ENCODE peak calls at places on chromosomes 11 and 22, in four cellular contexts. U, G, L and P are unnamed samples.

GRCh38 chr11:36051235-36052072 is 107.6 kb downstream of the LDLRAD3 start:
- DNase-seq in U (no peak), G (no peak), L (no peak), P (no peak)

GRCh38 chr11:2760196-2760871 is 60.5 kb upstream of the KCNQ1OT1 start:
- DNase-seq in L (no peak), G (no peak), U (no peak), P (peak)

GRCh38 chr11:114304969-114305368 is 8.8 kb downstream of the NNMT start:
- DNase-seq in G (no peak), U (no peak), L (no peak), P (no peak)

GRCh38 chr22:19419464-19420178 is 11.9 kb downstream of the HIRA start:
- DNase-seq in U (no peak), G (peak), L (no peak), P (no peak)

GRCh38 chr11:35470616-35471015 is 51.3 kb upstream of the SLC1A2 start:
- DNase-seq in G (no peak), U (no peak), L (no peak), P (no peak)

GRCh38 chr22:46580940-46581579 is 39.1 kb upstream of the GRAMD4 start:
- DNase-seq in U (no peak), G (no peak), L (no peak), P (no peak)

GRCh38 chr22:48357196-48357595 is 1470.5 kb downstream of the BRD1 start:
- DNase-seq in G (no peak), L (no peak), U (no peak), P (peak)

GRCh38 chr11:116840224-116840745 is 2.9 kb upstream of the APOA1 start:
- DNase-seq in G (peak), U (no peak), L (no peak), P (no peak)

GRCh38 chr11:121670792-121671275 is 218.1 kb upstream of the SORL1-AS1 start:
- DNase-seq in U (peak), L (no peak), G (no peak), P (no peak)

GRCh38 chr22:37301144-37301820 is 19.0 kb downstream of the CYTH4 start:
- DNase-seq in U (no peak), G (no peak), L (no peak), P (no peak)

GRCh38 chr22:23836281-23836680 is 2.5 kb downstream of the DERL3 start:
- DNase-seq in U (peak), L (no peak), G (no peak), P (no peak)

GRCh38 chr11:35619030-35619753 is 932 bp downstream of the FJX1 start:
- DNase-seq in L (no peak), U (peak), G (peak), P (peak)

GRCh38 chr11:34176980-34177319 is 71.5 kb downstream of the NAT10 start:
- DNase-seq in G (no peak), U (no peak), L (no peak), P (no peak)

GRCh38 chr11:121145826-121146225 is 44.8 kb downstream of the TECTA start:
- DNase-seq in G (no peak), U (no peak), L (no peak), P (no peak)

GRCh38 chr11:118156531-118157185 is 4.0 kb upstream of the SCN4B start:
- DNase-seq in G (peak), L (no peak), U (peak), P (no peak)

GRCh38 chr11:4697583-4697982 is at the start of gene OR51E2:
- DNase-seq in U (no peak), G (no peak), L (peak), P (no peak)

GRCh38 chr11:128848815-128849455 is 18.2 kb downstream of the KCNJ1 start:
- DNase-seq in G (peak), L (no peak), U (peak), P (peak)

GRCh38 chr11:102912482-102912830 is 37.7 kb upstream of the MMP12 start:
- DNase-seq in U (no peak), L (no peak), G (no peak), P (no peak)

GRCh38 chr11:62694455-62695167 is 5.3 kb upstream of the LRRN4CL start:
- DNase-seq in L (no peak), U (peak), G (peak), P (peak)

GRCh38 chr11:7643323-7643722 is 30.0 kb downstream of the CYB5R2 start:
- DNase-seq in U (no peak), L (no peak), G (no peak), P (no peak)

GRCh38 chr11:128324531-128325141 is 262.7 kb downstream of the ETS1 start:
- DNase-seq in U (no peak), G (no peak), L (no peak), P (no peak)

GRCh38 chr22:37294747-37295146 is 12.4 kb downstream of the CYTH4 start:
- DNase-seq in G (peak), U (no peak), L (no peak), P (no peak)

GRCh38 chr22:26450453-26451185 is 21.6 kb downstream of the ASPHD2 start:
- DNase-seq in G (no peak), U (peak), L (no peak), P (no peak)

GRCh38 chr22:30636226-30637077 is 871 bp downstream of the SLC35E4 start:
- DNase-seq in L (no peak), U (peak), G (peak), P (peak)

GRCh38 chr22:49046546-49047305 is 780.9 kb downstream of the BRD1 start:
- DNase-seq in U (peak), G (peak), L (peak), P (peak)

GRCh38 chr11:45334410-45334809 is 48.3 kb upstream of the SYT13 start:
- DNase-seq in G (no peak), L (no peak), U (no peak), P (no peak)

GRCh38 chr11:45332486-45332934 is 46.4 kb upstream of the SYT13 start:
- DNase-seq in G (peak), U (peak), L (no peak), P (peak)

GRCh38 chr11:45331839-45332485 is 45.8 kb upstream of the SYT13 start:
- DNase-seq in U (no peak), L (no peak), G (no peak), P (no peak)

GRCh38 chr11:45333506-45333971 is 47.4 kb upstream of the SYT13 start:
- DNase-seq in L (no peak), U (peak), G (peak), P (peak)

GRCh38 chr11:45333023-45333422 is 46.9 kb upstream of the SYT13 start:
- DNase-seq in L (no peak), G (no peak), U (no peak), P (no peak)
- TF ChIP-seq TEAD4 in L (no peak), G (no peak), U (no peak), P (no peak)

GRCh38 chr11:123407124-123407995 is 22.7 kb upstream of the GRAMD1B start:
- DNase-seq in L (peak), G (peak), U (peak), P (peak)

GRCh38 chr11:123409456-123409801 is 20.6 kb upstream of the GRAMD1B start:
- DNase-seq in G (no peak), U (no peak), L (no peak), P (no peak)

GRCh38 chr11:123409886-123410549 is 20.1 kb upstream of the GRAMD1B start:
- DNase-seq in U (peak), L (no peak), G (no peak), P (no peak)

GRCh38 chr11:123407996-123408597 is 22.0 kb upstream of the GRAMD1B start:
- DNase-seq in G (no peak), L (no peak), U (no peak), P (no peak)

DNA sequence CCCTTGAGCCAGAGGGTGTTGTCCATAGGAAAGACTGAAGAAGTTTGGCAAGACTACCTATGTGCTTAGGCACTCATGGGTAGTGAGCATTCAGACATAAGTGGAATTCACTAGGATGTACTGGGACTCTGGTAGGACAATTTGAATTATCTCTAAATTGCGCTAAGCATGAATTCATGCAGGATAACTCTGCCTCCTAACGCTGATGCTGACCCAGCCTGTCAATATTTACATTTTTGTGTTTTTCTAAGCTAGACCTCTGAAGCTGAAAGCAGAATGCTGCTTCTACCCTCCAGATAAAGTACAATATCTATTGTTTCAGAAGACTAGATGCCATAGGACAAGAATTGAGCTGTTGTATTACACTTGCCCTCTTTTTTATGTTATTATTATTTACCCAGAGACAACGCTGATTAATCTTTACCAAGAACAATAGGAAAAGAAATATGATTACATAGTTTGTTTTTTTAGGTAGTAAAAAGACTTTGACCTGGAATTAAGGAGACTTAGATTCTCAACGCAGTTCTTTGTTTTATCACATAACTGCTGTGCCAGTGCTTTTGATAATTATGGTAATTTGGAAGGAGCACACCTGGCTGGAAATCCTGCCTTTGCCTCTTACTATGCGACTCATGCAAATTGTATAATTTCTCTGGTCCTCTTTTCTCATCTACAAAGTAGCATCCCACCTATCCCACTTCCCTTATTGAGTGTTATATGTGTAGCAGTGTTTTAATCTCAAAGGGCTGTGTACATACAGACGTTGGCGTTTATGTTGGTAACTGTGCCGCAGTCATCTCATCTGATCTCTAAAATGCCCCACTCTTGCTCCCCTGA is 21.2 kb upstream of the GRAMD1B start:
- DNase-seq in G (no peak), U (no peak), L (no peak), P (no peak)
- TF ChIP-seq TEAD4 in G (no peak), U (no peak), L (no peak), P (no peak)

GRCh38 chr22:32411829-32412592 is at the start of gene RTCB:
- DNase-seq in L (peak), G (peak), U (peak), P (peak)
- TF ChIP-seq TEAD4 in L (no peak), G (no peak), U (no peak), P (no peak)

GRCh38 chr22:43884600-43885318 is 7.1 kb downstream of the PNPLA5 start:
- DNase-seq in L (no peak), G (peak), U (peak), P (peak)
- TF ChIP-seq TEAD4 in L (peak), G (no peak), U (no peak), P (no peak)

GRCh38 chr11:9208726-9209501 is 56.2 kb downstream of the DENND5A start:
- DNase-seq in L (no peak), U (no peak), G (no peak), P (no peak)

GRCh38 chr11:9210224-9210921 is 54.8 kb downstream of the DENND5A start:
- DNase-seq in L (no peak), U (no peak), G (no peak), P (no peak)

GRCh38 chr11:9207229-9207628 is 57.9 kb downstream of the DENND5A start:
- DNase-seq in U (no peak), L (no peak), G (no peak), P (no peak)

GRCh38 chr11:9211322-9211721 is 53.8 kb downstream of the DENND5A start:
- DNase-seq in L (no peak), G (no peak), U (no peak), P (no peak)

DNA sequence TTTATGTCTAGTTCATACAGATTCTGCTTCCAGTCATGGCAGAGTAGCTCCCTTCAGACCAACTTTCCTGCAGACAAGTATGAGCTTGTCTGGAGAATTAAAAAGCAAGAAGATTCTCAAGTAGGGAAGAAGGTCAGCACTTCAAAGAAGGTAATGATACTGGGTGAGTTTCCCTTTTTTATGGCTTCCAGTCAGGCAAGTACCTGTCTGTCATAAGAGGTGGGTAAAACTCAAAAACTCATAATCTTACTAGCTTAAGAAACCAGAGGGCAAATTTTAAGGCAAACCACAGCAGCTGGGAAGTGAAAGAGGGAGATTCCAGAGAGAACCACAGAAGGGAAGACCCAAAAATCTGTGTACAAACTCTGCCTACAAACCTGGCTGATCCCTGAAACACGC is 54.2 kb downstream of the DENND5A start:
- DNase-seq in U (no peak), L (no peak), G (no peak), P (no peak)
- TF ChIP-seq TEAD4 in U (no peak), L (no peak), G (no peak), P (no peak)

DNA sequence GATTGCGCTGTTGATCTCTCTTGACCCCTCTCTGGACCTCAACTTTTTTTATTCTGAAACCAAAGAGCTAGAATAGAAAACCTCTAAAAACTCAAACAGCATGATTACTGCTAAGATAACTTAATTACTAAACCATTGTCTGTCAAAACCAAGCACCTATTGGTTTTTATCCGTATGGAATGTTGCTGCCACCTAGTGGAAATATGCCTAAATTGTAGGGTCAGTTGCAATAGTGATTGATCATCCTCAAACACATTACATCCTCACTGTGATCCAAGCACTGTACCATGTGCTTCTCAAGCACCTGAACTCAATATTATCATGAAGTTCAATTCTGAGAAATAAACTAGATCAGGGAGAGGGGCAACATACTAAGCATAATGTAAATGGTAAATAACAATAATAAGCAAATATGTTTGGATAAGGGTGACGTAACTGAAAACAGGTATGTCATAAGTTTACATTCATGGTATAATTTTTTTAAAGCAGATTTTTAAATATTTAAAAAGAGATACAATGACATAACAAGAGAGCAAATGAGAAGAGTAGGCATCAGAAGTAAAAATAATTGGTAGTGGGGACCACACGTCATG is 3.8 kb upstream of the OR5A2 start:
- DNase-seq in U (peak), L (no peak), G (peak), P (peak)
- TF ChIP-seq TEAD4 in U (no peak), L (no peak), G (no peak), P (no peak)